ENCODE peak calls at places on chromosomes 4 and X, in six cellular contexts. Q is GM23338, U is OCI-LY7, R is hepatocyte, M is neural progenitor cell, C is PC-3. H is an unnamed sample.

GRCh38 chr4:71540749-71541269 is 202.0 kb downstream of the SLC4A4 start:
- DNase-seq in Q (peak), U (no peak), R (no peak), M (no peak), C (peak), H (no peak)

GRCh38 chr4:114807759-114808404 is 209.3 kb downstream of the UGT8 start:
- DNase-seq in Q (peak), U (peak), R (peak), M (peak), C (peak), H (peak)

GRCh38 chrX:128106630-128107029 is 54.4 kb upstream of the ACTRT1 start:
- DNase-seq in Q (peak), U (peak), R (peak), M (peak), C (peak), H (peak)

GRCh38 chr4:127124919-127125318 is 507.8 kb upstream of the INTU start:
- DNase-seq in Q (peak), U (no peak), R (peak), M (no peak), C (peak), H (no peak)

GRCh38 chr4:15778191-15778741 is at the start of gene CD38:
- DNase-seq in Q (peak), U (peak), R (peak), M (peak), C (no peak), H (peak)

GRCh38 chr4:40432504-40432903 is 97.4 kb downstream of the CHRNA9 start:
- DNase-seq in Q (no peak), U (no peak), R (no peak), M (no peak), C (no peak), H (no peak)

GRCh38 chr4:38308728-38309315 is 348.6 kb downstream of the PTTG2 start:
- DNase-seq in Q (no peak), U (no peak), R (no peak), M (no peak), C (peak), H (no peak)

GRCh38 chr4:2340272-2341061 is 78.0 kb downstream of the ZFYVE28 start:
- DNase-seq in Q (no peak), U (no peak), R (no peak), M (no peak), C (no peak), H (no peak)

GRCh38 chrX:104288269-104288668 is 33.5 kb upstream of the ESX1 start:
- DNase-seq in Q (peak), U (no peak), R (no peak), M (no peak), C (no peak), H (no peak)

GRCh38 chr4:82797591-82798081 is 960 bp downstream of the SCD5 start:
- DNase-seq in Q (peak), U (no peak), R (no peak), M (peak), C (no peak), H (no peak)

GRCh38 chrX:148416931-148417330 is 83.5 kb upstream of the AFF2 start:
- DNase-seq in Q (no peak), U (no peak), R (no peak), M (no peak), C (no peak), H (no peak)

GRCh38 chr4:148090029-148090428 is 352.2 kb downstream of the NR3C2 start:
- DNase-seq in Q (no peak), U (no peak), R (no peak), M (no peak), C (no peak), H (no peak)
- TF ChIP-seq EZH2phosphoT487 in Q (no peak), U (no peak), R (no peak), M (no peak), C (no peak), H (no peak)

DNA sequence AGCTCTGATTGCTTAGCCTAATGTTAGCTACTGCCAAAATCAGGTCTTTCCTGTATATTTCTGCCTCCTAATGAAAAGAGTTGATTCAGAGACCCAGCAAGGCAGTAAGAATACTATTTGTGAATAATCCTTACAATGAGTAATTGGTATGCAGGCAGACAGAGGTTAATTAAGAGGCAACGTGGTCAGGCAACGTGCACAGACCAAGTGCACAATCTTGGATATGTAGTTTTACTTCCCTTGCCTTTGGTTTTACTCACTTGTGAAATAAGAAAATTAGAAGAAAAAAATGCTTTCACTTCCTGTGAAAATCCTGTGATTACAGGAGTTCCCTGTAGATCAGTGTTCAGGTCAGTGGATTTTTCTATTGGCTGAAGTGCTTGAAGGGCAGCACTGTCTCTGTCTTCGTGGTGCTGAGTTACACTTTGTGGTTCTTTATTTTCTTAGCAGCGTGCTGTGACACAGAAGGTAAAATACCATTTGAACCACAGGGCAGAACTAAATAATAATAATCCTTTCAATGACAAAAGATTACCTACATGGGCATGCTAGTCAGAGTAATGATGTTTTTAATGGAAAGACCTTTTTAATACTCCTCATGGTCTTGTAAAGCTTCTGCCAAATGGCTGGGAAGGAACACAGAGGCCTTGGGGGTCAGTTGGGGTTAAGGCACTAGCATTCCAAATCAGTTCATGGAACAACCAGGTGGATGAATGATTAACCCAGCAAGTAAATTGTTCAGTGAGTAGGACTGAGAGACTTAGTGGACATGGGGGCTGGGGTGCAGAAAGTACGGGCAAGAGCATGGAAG is 430.9 kb downstream of the MAPK10 start:
- DNase-seq in Q (no peak), U (no peak), R (peak), M (peak), C (no peak), H (no peak)
- TF ChIP-seq EZH2phosphoT487 in Q (no peak), U (no peak), R (no peak), M (no peak), C (no peak), H (no peak)

GRCh38 chr4:10416441-10416840 is 40.8 kb downstream of the ZNF518B start:
- DNase-seq in Q (no peak), U (no peak), R (no peak), M (no peak), C (no peak), H (no peak)
- TF ChIP-seq EZH2phosphoT487 in Q (no peak), U (no peak), R (no peak), M (no peak), C (no peak), H (no peak)

DNA sequence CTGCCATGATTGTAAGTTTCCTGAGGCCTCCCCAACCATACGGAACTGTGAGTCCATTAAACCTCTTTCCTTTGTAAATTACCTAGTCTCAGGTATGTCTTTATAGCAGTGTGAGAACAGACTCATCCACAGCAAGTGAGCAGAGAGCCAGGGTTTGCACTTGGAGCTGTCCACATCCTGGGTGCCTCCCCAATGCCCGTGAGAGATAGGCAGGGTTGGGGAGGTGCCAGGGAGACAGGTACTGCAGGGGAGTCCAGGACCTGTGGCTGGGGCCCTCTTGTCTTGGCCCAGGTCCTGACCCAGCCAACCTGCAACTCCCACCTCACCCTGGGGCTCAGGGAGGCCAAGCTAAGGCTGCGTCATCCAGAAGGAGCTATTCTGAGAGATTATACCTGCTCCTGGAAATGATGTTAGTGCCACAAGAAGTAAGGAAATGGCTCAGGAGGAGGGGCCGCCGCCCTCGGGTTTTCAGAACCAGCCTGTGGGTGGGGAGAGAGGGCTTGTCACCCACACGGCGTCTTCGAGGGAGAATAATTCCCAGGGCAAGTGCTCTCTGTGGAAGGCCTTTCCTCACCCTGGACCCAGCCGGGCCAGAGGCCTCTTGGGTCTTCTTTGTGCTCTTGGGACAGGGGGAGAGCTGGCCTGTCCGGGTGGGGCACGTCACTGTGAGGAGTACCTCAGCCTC is 66.5 kb downstream of the ADRA2C start:
- DNase-seq in Q (no peak), U (no peak), R (no peak), M (no peak), C (no peak), H (no peak)
- TF ChIP-seq EZH2phosphoT487 in Q (no peak), U (no peak), R (no peak), M (no peak), C (no peak), H (no peak)

GRCh38 chr4:69710580-69710979 is 49.8 kb downstream of the SULT1B1 start:
- DNase-seq in Q (no peak), U (no peak), R (no peak), M (no peak), C (no peak), H (no peak)
- TF ChIP-seq EZH2phosphoT487 in Q (no peak), U (no peak), R (no peak), M (no peak), C (no peak), H (no peak)

GRCh38 chr4:43410636-43411035 is 518.1 kb downstream of the GRXCR1 start:
- DNase-seq in Q (no peak), U (no peak), R (no peak), M (no peak), C (no peak), H (no peak)

GRCh38 chr4:43411226-43411625 is 518.7 kb downstream of the GRXCR1 start:
- DNase-seq in Q (no peak), U (no peak), R (no peak), M (no peak), C (no peak), H (no peak)
- TF ChIP-seq EZH2phosphoT487 in Q (no peak), U (no peak), R (no peak), M (no peak), C (no peak), H (no peak)

DNA sequence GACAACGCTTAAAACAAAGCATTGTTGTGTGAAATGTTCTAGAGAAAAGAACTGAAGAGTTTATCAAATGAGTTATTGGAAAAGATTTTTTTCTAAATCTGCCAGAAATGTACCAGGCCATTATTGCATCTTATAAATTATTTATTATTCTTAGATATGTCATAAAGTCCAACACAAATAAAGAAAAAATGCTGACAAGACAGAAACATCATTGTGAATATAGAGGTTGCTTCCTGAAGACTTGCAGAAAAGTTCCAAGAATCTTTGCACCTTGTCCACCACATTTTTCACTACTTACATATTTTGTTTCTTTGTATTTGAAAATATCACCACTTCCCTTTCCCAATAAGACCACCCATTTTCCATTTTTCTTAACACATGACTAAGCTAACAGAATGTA is 545.8 kb downstream of the IQCM start:
- DNase-seq in Q (no peak), U (no peak), R (no peak), M (no peak), C (no peak), H (no peak)
- TF ChIP-seq EZH2phosphoT487 in Q (no peak), U (no peak), R (no peak), M (no peak), C (no peak), H (no peak)

DNA sequence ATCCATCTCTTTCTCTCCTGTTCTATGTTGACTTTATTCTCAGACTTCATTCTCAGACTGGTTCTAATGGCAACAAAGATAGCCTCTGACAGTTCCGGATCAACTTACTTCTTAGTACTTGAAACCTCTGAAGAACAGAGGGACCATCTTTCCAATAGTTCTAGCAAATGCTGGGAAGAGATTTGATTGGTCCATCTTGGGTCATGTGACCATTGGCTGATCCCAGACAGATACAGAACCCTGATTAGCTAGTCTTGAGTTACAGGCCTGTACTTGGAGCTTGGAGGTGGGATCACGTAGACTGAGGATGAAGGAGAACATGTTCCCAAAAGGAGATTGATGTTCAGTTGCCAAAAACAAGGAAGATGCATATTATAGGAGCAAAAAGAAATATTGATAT is 66.9 kb upstream of the STIM2 start:
- DNase-seq in Q (no peak), U (no peak), R (no peak), M (no peak), C (no peak), H (no peak)
- TF ChIP-seq EZH2phosphoT487 in Q (no peak), U (no peak), R (no peak), M (no peak), C (no peak), H (no peak)